ENCODE peak calls at places on chromosomes 6 and 20, in seven cellular contexts. One of them, this sample, is unnamed.

GRCh38 chr6:61688165-61688564 is 597.9 kb downstream of the KHDRBS2 start:
- DNase-seq in K562: no peak
- DNase-seq in transverse colon: no peak
- DNase-seq in HCT116: no peak
- DNase-seq in stomach: no peak
- DNase-seq in GM12878: no peak
- DNase-seq in spleen: no peak
- DNase-seq in this sample: no peak

GRCh38 chr6:13488015-13488895 is 855 bp upstream of the GFOD1 start:
- DNase-seq in HCT116: no peak
- DNase-seq in K562: no peak
- DNase-seq in transverse colon: peak
- DNase-seq in stomach: peak
- DNase-seq in spleen: peak
- DNase-seq in GM12878: no peak
- DNase-seq in this sample: no peak

GRCh38 chr20:63472159-63472811 is at the start of gene KCNQ2:
- DNase-seq in K562: peak
- DNase-seq in spleen: no peak
- DNase-seq in GM12878: no peak
- DNase-seq in HCT116: peak
- DNase-seq in transverse colon: no peak
- DNase-seq in stomach: no peak
- DNase-seq in this sample: no peak

GRCh38 chr20:8756410-8756809 is 312.5 kb upstream of the PLCB4 start:
- DNase-seq in spleen: no peak
- DNase-seq in stomach: no peak
- DNase-seq in HCT116: peak
- DNase-seq in GM12878: no peak
- DNase-seq in K562: no peak
- DNase-seq in transverse colon: no peak
- DNase-seq in this sample: no peak

GRCh38 chr6:140077712-140078551 is 703.5 kb upstream of the CITED2 start:
- DNase-seq in transverse colon: no peak
- DNase-seq in spleen: no peak
- DNase-seq in K562: no peak
- DNase-seq in GM12878: no peak
- DNase-seq in stomach: no peak
- DNase-seq in HCT116: no peak
- DNase-seq in this sample: no peak

GRCh38 chr20:57649617-57650015 is 29.4 kb upstream of the ZBP1 start:
- DNase-seq in HCT116: no peak
- DNase-seq in transverse colon: no peak
- DNase-seq in K562: no peak
- DNase-seq in spleen: peak
- DNase-seq in GM12878: no peak
- DNase-seq in stomach: no peak
- DNase-seq in this sample: peak

GRCh38 chr6:91082311-91082803 is 495.5 kb upstream of the MAP3K7 start:
- DNase-seq in transverse colon: no peak
- DNase-seq in spleen: no peak
- DNase-seq in HCT116: no peak
- DNase-seq in K562: no peak
- DNase-seq in GM12878: no peak
- DNase-seq in stomach: no peak
- DNase-seq in this sample: no peak

GRCh38 chr6:35706468-35706867 is 17.8 kb upstream of the FKBP5 start:
- DNase-seq in transverse colon: no peak
- DNase-seq in GM12878: no peak
- DNase-seq in K562: no peak
- DNase-seq in spleen: no peak
- DNase-seq in HCT116: no peak
- DNase-seq in stomach: no peak
- DNase-seq in this sample: no peak

GRCh38 chr20:40160151-40160550 is 528.9 kb downstream of the MAFB start:
- DNase-seq in transverse colon: peak
- DNase-seq in GM12878: peak
- DNase-seq in K562: peak
- DNase-seq in stomach: peak
- DNase-seq in spleen: no peak
- DNase-seq in HCT116: peak
- DNase-seq in this sample: no peak

GRCh38 chr6:167475947-167476346 is 151.1 kb downstream of the TTLL2 start:
- DNase-seq in K562: no peak
- DNase-seq in stomach: no peak
- DNase-seq in HCT116: no peak
- DNase-seq in spleen: no peak
- DNase-seq in GM12878: no peak
- DNase-seq in transverse colon: no peak
- DNase-seq in this sample: no peak

GRCh38 chr6:17790486-17790885 is 83.8 kb upstream of the NUP153 start:
- DNase-seq in transverse colon: no peak
- DNase-seq in HCT116: no peak
- DNase-seq in GM12878: no peak
- DNase-seq in spleen: no peak
- DNase-seq in K562: no peak
- DNase-seq in stomach: no peak
- DNase-seq in this sample: no peak

GRCh38 chr6:109055771-109056235 is 38.8 kb downstream of the SESN1 start:
- DNase-seq in spleen: no peak
- DNase-seq in GM12878: no peak
- DNase-seq in K562: no peak
- DNase-seq in HCT116: no peak
- DNase-seq in transverse colon: no peak
- DNase-seq in stomach: no peak
- DNase-seq in this sample: no peak

GRCh38 chr6:32982084-32982701 is 13.8 kb downstream of the BRD2 start:
- DNase-seq in K562: no peak
- DNase-seq in stomach: no peak
- DNase-seq in spleen: no peak
- DNase-seq in HCT116: no peak
- DNase-seq in GM12878: no peak
- DNase-seq in transverse colon: no peak
- DNase-seq in this sample: no peak

GRCh38 chr6:17093692-17094091 is 8.2 kb upstream of the STMND1 start:
- DNase-seq in K562: no peak
- DNase-seq in HCT116: no peak
- DNase-seq in GM12878: no peak
- DNase-seq in stomach: no peak
- DNase-seq in spleen: no peak
- DNase-seq in transverse colon: no peak
- DNase-seq in this sample: no peak

GRCh38 chr6:113936093-113936934 is 34.6 kb downstream of the HDAC2 start:
- DNase-seq in spleen: peak
- DNase-seq in transverse colon: no peak
- DNase-seq in GM12878: peak
- DNase-seq in stomach: no peak
- DNase-seq in K562: peak
- DNase-seq in HCT116: peak
- DNase-seq in this sample: no peak

GRCh38 chr6:44342489-44342888 is at the start of gene SPATS1:
- DNase-seq in GM12878: no peak
- DNase-seq in HCT116: no peak
- DNase-seq in K562: no peak
- DNase-seq in spleen: peak
- DNase-seq in transverse colon: no peak
- DNase-seq in stomach: peak
- DNase-seq in this sample: no peak

GRCh38 chr6:37354526-37355384 is 972 bp downstream of the RNF8 start:
- DNase-seq in stomach: peak
- DNase-seq in transverse colon: peak
- DNase-seq in GM12878: no peak
- DNase-seq in HCT116: no peak
- DNase-seq in spleen: peak
- DNase-seq in K562: peak
- DNase-seq in this sample: no peak

GRCh38 chr20:21182832-21183563 is 57.1 kb downstream of the KIZ start:
- DNase-seq in transverse colon: peak
- DNase-seq in stomach: no peak
- DNase-seq in K562: no peak
- DNase-seq in spleen: no peak
- DNase-seq in GM12878: no peak
- DNase-seq in HCT116: no peak
- DNase-seq in this sample: no peak

GRCh38 chr6:128161839-128162238 is 261.0 kb upstream of the THEMIS start:
- DNase-seq in stomach: no peak
- DNase-seq in GM12878: no peak
- DNase-seq in transverse colon: no peak
- DNase-seq in HCT116: no peak
- DNase-seq in K562: no peak
- DNase-seq in spleen: no peak
- DNase-seq in this sample: no peak

GRCh38 chr6:79601020-79601609 is 30.0 kb upstream of the SH3BGRL2 start:
- DNase-seq in GM12878: no peak
- DNase-seq in K562: no peak
- DNase-seq in spleen: no peak
- DNase-seq in transverse colon: no peak
- DNase-seq in HCT116: no peak
- DNase-seq in stomach: no peak
- DNase-seq in this sample: no peak

GRCh38 chr20:53576195-53576580 is 17.5 kb downstream of the ZNF217 start:
- DNase-seq in stomach: peak
- DNase-seq in HCT116: no peak
- DNase-seq in spleen: no peak
- DNase-seq in K562: no peak
- DNase-seq in transverse colon: no peak
- DNase-seq in GM12878: no peak
- DNase-seq in this sample: no peak
- TF ChIP-seq POLR2AphosphoS5 in stomach: no peak
- TF ChIP-seq POLR2AphosphoS5 in HCT116: no peak
- TF ChIP-seq POLR2AphosphoS5 in spleen: no peak
- TF ChIP-seq POLR2AphosphoS5 in K562: no peak
- TF ChIP-seq POLR2AphosphoS5 in transverse colon: no peak
- TF ChIP-seq POLR2AphosphoS5 in GM12878: no peak
- TF ChIP-seq POLR2AphosphoS5 in this sample: no peak

GRCh38 chr6:137416376-137417109 is 77.7 kb downstream of the OLIG3 start:
- DNase-seq in GM12878: no peak
- DNase-seq in HCT116: no peak
- DNase-seq in K562: no peak
- DNase-seq in transverse colon: no peak
- DNase-seq in spleen: no peak
- DNase-seq in stomach: no peak
- DNase-seq in this sample: no peak

GRCh38 chr6:137417411-137417810 is 76.8 kb downstream of the OLIG3 start:
- DNase-seq in stomach: no peak
- DNase-seq in HCT116: no peak
- DNase-seq in transverse colon: no peak
- DNase-seq in K562: no peak
- DNase-seq in spleen: no peak
- DNase-seq in GM12878: no peak
- DNase-seq in this sample: no peak

GRCh38 chr6:137414599-137414998 is 79.6 kb downstream of the OLIG3 start:
- DNase-seq in K562: no peak
- DNase-seq in GM12878: no peak
- DNase-seq in stomach: no peak
- DNase-seq in HCT116: no peak
- DNase-seq in spleen: no peak
- DNase-seq in transverse colon: no peak
- DNase-seq in this sample: no peak

GRCh38 chr6:137415127-137415833 is 78.9 kb downstream of the OLIG3 start:
- DNase-seq in HCT116: peak
- DNase-seq in GM12878: no peak
- DNase-seq in K562: peak
- DNase-seq in spleen: peak
- DNase-seq in transverse colon: peak
- DNase-seq in stomach: peak
- DNase-seq in this sample: no peak

GRCh38 chr6:137415834-137416190 is 78.4 kb downstream of the OLIG3 start:
- DNase-seq in transverse colon: no peak
- DNase-seq in spleen: no peak
- DNase-seq in HCT116: no peak
- DNase-seq in GM12878: no peak
- DNase-seq in K562: no peak
- DNase-seq in stomach: no peak
- DNase-seq in this sample: no peak
- H3K4me3 ChIP-seq in transverse colon: no peak
- H3K4me3 ChIP-seq in spleen: no peak
- H3K4me3 ChIP-seq in HCT116: no peak
- H3K4me3 ChIP-seq in GM12878: no peak
- H3K4me3 ChIP-seq in K562: no peak
- H3K4me3 ChIP-seq in stomach: peak
- H3K4me3 ChIP-seq in this sample: peak

DNA sequence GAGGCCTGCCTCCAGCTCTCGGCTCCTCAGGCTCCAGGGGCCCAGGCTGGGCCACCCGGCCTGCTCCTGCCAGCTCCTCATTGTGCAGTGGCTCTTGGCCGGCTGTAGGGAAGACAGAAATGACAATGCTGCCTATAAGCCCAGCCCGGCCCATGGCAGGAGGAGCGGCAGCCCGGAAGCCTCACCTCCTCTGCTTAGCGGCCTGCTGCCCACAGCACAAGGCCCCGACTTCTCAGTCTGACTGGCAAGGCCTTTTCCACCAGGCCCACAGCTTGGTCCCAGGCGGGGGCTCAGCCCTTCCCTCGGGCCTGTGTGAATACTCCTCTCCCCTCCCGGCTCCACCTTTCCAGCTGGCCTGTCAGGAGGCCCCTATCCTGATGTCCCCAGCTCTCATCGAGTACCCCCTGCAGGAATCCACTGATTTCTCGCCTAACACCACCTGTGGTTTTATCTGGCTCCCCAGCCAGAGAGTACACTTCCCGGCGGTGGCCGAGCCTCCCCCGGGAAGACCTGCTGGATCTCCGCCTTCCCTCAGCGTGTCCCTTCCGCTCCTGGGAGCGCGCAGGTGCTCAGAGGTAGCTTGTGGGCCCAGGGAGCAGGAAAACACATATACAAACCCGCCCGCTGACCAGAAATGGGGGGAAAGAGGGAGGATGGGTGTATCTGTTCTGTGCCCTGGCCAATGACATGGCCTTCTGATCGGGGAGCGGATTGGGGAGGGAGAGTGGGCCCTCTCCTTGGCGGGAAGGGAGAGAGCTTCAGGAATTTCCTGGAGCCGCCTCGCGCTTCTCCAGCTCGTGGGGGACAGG is 963 bp downstream of the DDRGK1 start:
- DNase-seq in HCT116: no peak
- DNase-seq in K562: peak
- DNase-seq in stomach: peak
- DNase-seq in transverse colon: peak
- DNase-seq in spleen: peak
- DNase-seq in GM12878: no peak
- DNase-seq in this sample: no peak
- TF ChIP-seq POLR2A in HCT116: no peak
- TF ChIP-seq POLR2A in K562: no peak
- TF ChIP-seq POLR2A in stomach: no peak
- TF ChIP-seq POLR2A in transverse colon: no peak
- TF ChIP-seq POLR2A in spleen: no peak
- TF ChIP-seq POLR2A in GM12878: peak
- TF ChIP-seq POLR2A in this sample: no peak

GRCh38 chr20:1894951-1895673 is at the start of gene SIRPA:
- DNase-seq in GM12878: no peak
- DNase-seq in K562: peak
- DNase-seq in spleen: peak
- DNase-seq in HCT116: no peak
- DNase-seq in stomach: peak
- DNase-seq in transverse colon: peak
- DNase-seq in this sample: no peak
- TF ChIP-seq POLR2AphosphoS5 in GM12878: no peak
- TF ChIP-seq POLR2AphosphoS5 in K562: no peak
- TF ChIP-seq POLR2AphosphoS5 in spleen: peak
- TF ChIP-seq POLR2AphosphoS5 in HCT116: peak
- TF ChIP-seq POLR2AphosphoS5 in stomach: no peak
- TF ChIP-seq POLR2AphosphoS5 in transverse colon: no peak
- TF ChIP-seq POLR2AphosphoS5 in this sample: no peak